ENCODE peak calls at places on chromosomes 11 and 22, in ten cellular contexts. X is nephron progenitor cell; Y is activated CD8-positive, alpha-beta T cell treated with anti-CD3 and anti-CD28 coated beads for 36 hours; K is AML-193; H is GF-D8; C is H54; J is stomach; G is NCI-H1417; F is GM12865; E is activated gamma-delta T cell treated with Interleukin-2 at 50 U/mL for 16 hours. O is an unnamed sample.

GRCh38 chr11:72012091-72012630 is 13.5 kb downstream of the IL18BP start:
- DNase-seq in X (no peak), Y (no peak), K (no peak), H (no peak), C (no peak), J (no peak), G (no peak), F (no peak), E (no peak), O (no peak)

GRCh38 chr22:45887202-45888131 is 89.5 kb downstream of the WNT7B start:
- DNase-seq in X (no peak), Y (no peak), K (no peak), H (no peak), C (no peak), J (peak; percentile 63), G (no peak), F (no peak), E (no peak), O (no peak)

GRCh38 chr22:48369789-48370507 is 1457.7 kb downstream of the BRD1 start:
- DNase-seq in X (no peak), Y (no peak), K (no peak), H (no peak), C (no peak), J (peak; percentile 21), G (no peak), F (no peak), E (no peak), O (peak; percentile 21)

GRCh38 chr11:68751331-68751856 is at the start of gene TESMIN:
- DNase-seq in X (peak; percentile 98), Y (peak; percentile 95), K (peak; percentile 87), H (peak; percentile 59), C (peak; percentile 86), J (peak; percentile 95), G (peak; percentile 85), F (peak; percentile 88), E (peak; percentile 90), O (peak; percentile 94)

GRCh38 chr11:80103149-80103859 is 662.5 kb upstream of the TENM4 start:
- DNase-seq in X (no peak), Y (no peak), K (no peak), H (no peak), C (peak; percentile 58), J (no peak), G (no peak), F (no peak), E (no peak), O (no peak)

GRCh38 chr11:120666121-120666639 is 154.6 kb downstream of the GRIK4 start:
- DNase-seq in X (no peak), Y (no peak), K (no peak), H (no peak), C (no peak), J (no peak), G (no peak), F (peak; percentile 37), E (no peak), O (peak; percentile 52)

GRCh38 chr11:61041755-61042518 is 60.4 kb upstream of the CD5 start:
- DNase-seq in X (peak; percentile 41), Y (peak; percentile 90), K (no peak), H (no peak), C (no peak), J (peak; percentile 72), G (peak; percentile 95), F (peak; percentile 92), E (peak; percentile 81), O (peak; percentile 66)

GRCh38 chr11:62004473-62004872 is 37.0 kb upstream of the FTH1 start:
- DNase-seq in X (no peak), Y (no peak), K (no peak), H (peak; percentile 33), C (no peak), J (no peak), G (no peak), F (peak; percentile 91), E (no peak), O (no peak)

GRCh38 chr11:28822596-28822995 is 714.4 kb downstream of the METTL15 start:
- DNase-seq in X (no peak), Y (no peak), K (no peak), H (no peak), C (no peak), J (no peak), G (no peak), F (no peak), E (no peak), O (no peak)

GRCh38 chr11:17476317-17477083 is at the start of gene ABCC8:
- DNase-seq in X (peak; percentile 62), Y (peak; percentile 20), K (no peak), H (no peak), C (no peak), J (peak; percentile 47), G (peak; percentile 79), F (no peak), E (no peak), O (peak; percentile 71)

GRCh38 chr11:61627831-61628753 is 47.2 kb upstream of the SYT7 start:
- DNase-seq in X (peak; percentile 80), Y (peak; percentile 68), K (peak; percentile 23), H (no peak), C (peak; percentile 63), J (peak; percentile 81), G (peak; percentile 47), F (peak; percentile 38), E (peak; percentile 9), O (peak; percentile 88)

GRCh38 chr11:70901951-70902521 is 350.3 kb downstream of the SHANK2 start:
- DNase-seq in X (no peak), Y (no peak), K (no peak), H (no peak), C (no peak), J (no peak), G (no peak), F (no peak), E (no peak), O (no peak)

GRCh38 chr22:22787805-22788459 is 99.7 kb upstream of the IGLL5 start:
- DNase-seq in X (peak; percentile 76), Y (peak; percentile 81), K (peak; percentile 28), H (no peak), C (peak; percentile 26), J (peak; percentile 68), G (no peak), F (peak; percentile 72), E (peak; percentile 65), O (peak; percentile 81)

GRCh38 chr11:101686514-101686913 is 102.7 kb upstream of the TRPC6 start:
- DNase-seq in X (no peak), Y (no peak), K (no peak), H (no peak), C (no peak), J (no peak), G (no peak), F (no peak), E (no peak), O (no peak)

GRCh38 chr11:47615249-47615648 is 21.0 kb upstream of the C1QTNF4 start:
- DNase-seq in X (no peak), Y (no peak), K (no peak), H (no peak), C (no peak), J (no peak), G (no peak), F (no peak), E (no peak), O (no peak)

GRCh38 chr11:113162590-113162961 is 151.8 kb upstream of the TTC12 start:
- DNase-seq in X (no peak), Y (no peak), K (no peak), H (no peak), C (no peak), J (peak; percentile 50), G (peak; percentile 69), F (no peak), E (no peak), O (no peak)

GRCh38 chr11:130051077-130051476 is 18.6 kb upstream of the APLP2 start:
- DNase-seq in X (no peak), Y (no peak), K (peak; percentile 97), H (peak; percentile 96), C (no peak), J (no peak), G (no peak), F (no peak), E (no peak), O (no peak)

GRCh38 chr11:93073026-93073425 is 103.6 kb downstream of the MTNR1B start:
- DNase-seq in X (no peak), Y (no peak), K (no peak), H (no peak), C (no peak), J (no peak), G (no peak), F (no peak), E (no peak), O (peak; percentile 81)

GRCh38 chr22:31962392-31963113 is 18.2 kb downstream of the YWHAH start:
- DNase-seq in X (no peak), Y (no peak), K (no peak), H (no peak), C (no peak), J (no peak), G (no peak), F (no peak), E (no peak), O (no peak)

GRCh38 chr11:119169272-119169719 is 771 bp downstream of the NLRX1 start:
- DNase-seq in X (peak; percentile 18), Y (peak; percentile 66), K (peak; percentile 6), H (peak; percentile 39), C (no peak), J (peak; percentile 33), G (no peak), F (peak; percentile 71), E (no peak), O (peak; percentile 92)

GRCh38 chr11:34072831-34073230 is 21.3 kb downstream of the CAPRIN1 start:
- DNase-seq in X (no peak), Y (no peak), K (no peak), H (no peak), C (no peak), J (no peak), G (no peak), F (no peak), E (no peak), O (no peak)